ENCODE peak calls at places on chromosomes 2 and 18, in seven cellular contexts. R is omental fat pad, K is GM13977, B is bronchial epithelial cell, E is pancreas, J is colonic mucosa, L is IMR-90. G is an unnamed sample.

GRCh38 chr18:22783662-22784076 is 149.5 kb upstream of the RBBP8 start:
- DNase-seq in B (no peak), R (no peak), L (no peak), K (no peak), J (no peak), E (no peak), G (no peak)

GRCh38 chr2:26581991-26582842 is 58.9 kb downstream of the CIB4 start:
- DNase-seq in R (no peak), B (no peak), J (no peak), E (peak; percentile 28), L (no peak), K (no peak), G (peak; percentile 40)

GRCh38 chr2:66896151-66896550 is 461.2 kb downstream of the MEIS1 start:
- DNase-seq in J (no peak), L (no peak), K (no peak), E (no peak), R (no peak), B (no peak), G (no peak)

GRCh38 chr2:71101656-71102055 is 28.4 kb downstream of the MCEE start:
- DNase-seq in K (no peak), J (no peak), E (no peak), B (peak; percentile 78), L (peak; percentile 94), R (no peak), G (no peak)

GRCh38 chr2:64615206-64615763 is 38.4 kb downstream of the SERTAD2 start:
- DNase-seq in R (no peak), B (no peak), L (no peak), E (no peak), J (no peak), K (no peak), G (no peak)

GRCh38 chr18:80202264-80202998 is 44.9 kb downstream of the PARD6G start:
- DNase-seq in E (no peak), J (no peak), L (no peak), K (peak; percentile 76), R (no peak), B (no peak), G (no peak)

GRCh38 chr2:158102446-158102845 is 770 bp downstream of the UPP2 start:
- DNase-seq in R (no peak), K (no peak), J (no peak), L (no peak), B (peak; percentile 81), E (no peak), G (no peak)

GRCh38 chr2:73986085-73986680 is 1.5 kb downstream of the TET3 start:
- DNase-seq in L (no peak), E (no peak), K (no peak), R (no peak), J (no peak), B (no peak), G (no peak)

GRCh38 chr2:238790126-238790820 is 57.6 kb upstream of the TWIST2 start:
- DNase-seq in R (no peak), E (no peak), K (no peak), B (no peak), J (no peak), L (no peak), G (no peak)

GRCh38 chr2:234904785-234905184 is 47.0 kb upstream of the SH3BP4 start:
- DNase-seq in K (no peak), L (no peak), E (no peak), J (no peak), B (no peak), R (no peak), G (no peak)

GRCh38 chr2:121075006-121075545 is 209.9 kb downstream of the TFCP2L1 start:
- DNase-seq in J (no peak), R (peak; percentile 50), B (peak; percentile 89), E (no peak), L (peak; percentile 93), K (no peak), G (no peak)

GRCh38 chr18:5393779-5394178 is 98.3 kb upstream of the ZBTB14 start:
- DNase-seq in R (no peak), J (no peak), B (peak; percentile 3), E (no peak), L (peak; percentile 81), K (no peak), G (no peak)

GRCh38 chr2:168583064-168583709 is 127.1 kb downstream of the CERS6 start:
- DNase-seq in L (peak; percentile 43), R (no peak), B (no peak), J (no peak), E (no peak), K (peak; percentile 21), G (no peak)

GRCh38 chr2:105646423-105647076 is 98.2 kb upstream of the NCK2 start:
- DNase-seq in L (no peak), R (no peak), K (no peak), J (no peak), B (no peak), E (no peak), G (no peak)

GRCh38 chr2:226893206-226893605 is 57.4 kb downstream of the RHBDD1 start:
- DNase-seq in E (no peak), R (no peak), K (no peak), J (no peak), L (peak; percentile 33), B (no peak), G (no peak)

GRCh38 chr2:118177318-118177717 is 89.0 kb downstream of the INSIG2 start:
- DNase-seq in K (no peak), E (no peak), B (no peak), R (no peak), J (no peak), L (no peak), G (no peak)

GRCh38 chr2:128716371-128716770 is 397.7 kb upstream of the HS6ST1 start:
- DNase-seq in J (peak; percentile 9), R (no peak), E (no peak), K (no peak), L (no peak), B (no peak), G (peak; percentile 64)

GRCh38 chr2:200442471-200442870 is 67.4 kb downstream of the KCTD18 start:
- DNase-seq in R (no peak), J (no peak), B (no peak), L (peak; percentile 86), E (no peak), K (no peak), G (no peak)

GRCh38 chr18:59846814-59847490 is 52.8 kb upstream of the PMAIP1 start:
- DNase-seq in B (peak; percentile 59), J (peak; percentile 73), E (no peak), R (no peak), L (peak; percentile 73), K (peak; percentile 80), G (no peak)

GRCh38 chr2:128260239-128261138 is 58.2 kb downstream of the HS6ST1 start:
- DNase-seq in J (no peak), E (peak; percentile 56), B (peak; percentile 79), K (peak; percentile 5), L (peak; percentile 81), R (no peak), G (peak; percentile 89)

GRCh38 chr2:206004004-206004693 is 81.8 kb downstream of the INO80D start:
- DNase-seq in L (peak; percentile 18), K (no peak), E (no peak), J (peak; percentile 37), R (no peak), B (no peak), G (no peak)

GRCh38 chr2:16650287-16651249 is 15.1 kb downstream of the CYRIA start:
- DNase-seq in J (no peak), E (no peak), L (peak; percentile 78), K (no peak), B (peak; percentile 56), R (no peak), G (no peak)

GRCh38 chr2:9087151-9087681 is 83.7 kb upstream of the MBOAT2 start:
- DNase-seq in E (no peak), B (no peak), K (no peak), R (no peak), L (peak; percentile 36), J (no peak), G (no peak)

GRCh38 chr2:17911491-17912260 is 33.2 kb downstream of the KCNS3 start:
- DNase-seq in R (no peak), B (no peak), E (no peak), J (no peak), L (no peak), K (no peak), G (no peak)

GRCh38 chr2:55419514-55420243 is at the start of gene CCDC88A:
- DNase-seq in R (peak; percentile 81), L (peak; percentile 97), E (peak; percentile 96), K (peak; percentile 85), J (peak; percentile 92), B (peak; percentile 82), G (peak; percentile 99)
- TF ChIP-seq CTCF in R (no peak), L (peak; percentile 24), E (no peak), K (no peak), J (no peak), B (peak; percentile 13), G (peak; percentile 46)

DNA sequence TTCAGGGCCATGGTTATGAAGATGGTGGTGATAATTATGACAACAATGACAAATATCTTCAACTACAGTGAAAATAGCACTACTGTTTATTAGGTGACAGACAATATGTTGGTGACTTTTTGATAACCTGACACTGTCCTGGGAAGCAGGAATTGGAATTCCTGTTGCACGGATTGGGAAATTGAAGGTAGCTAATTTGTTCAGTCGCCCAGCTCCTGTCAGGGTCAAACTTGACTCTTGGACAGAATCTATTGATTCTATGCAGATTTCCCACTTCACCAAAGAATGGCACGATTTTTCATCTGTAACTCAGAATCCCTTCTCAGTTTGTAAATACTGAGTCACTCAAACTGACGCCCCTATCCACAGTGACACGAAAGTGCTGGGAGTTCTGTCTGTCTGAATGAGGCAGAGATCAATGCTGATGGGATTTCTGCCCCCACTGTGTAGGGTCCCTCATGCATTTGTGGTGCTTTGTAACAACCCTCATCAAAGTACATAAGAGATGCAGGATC is 779.5 kb upstream of the ID2 start:
- DNase-seq in B (no peak), L (no peak), J (no peak), R (no peak), E (no peak), K (no peak), G (no peak)
- TF ChIP-seq CTCF in B (no peak), L (no peak), J (no peak), R (no peak), E (no peak), K (no peak), G (no peak)

GRCh38 chr18:8605974-8606373 is 3.3 kb upstream of the RAB12 start:
- DNase-seq in L (no peak), K (no peak), J (no peak), R (no peak), B (no peak), E (no peak), G (no peak)

GRCh38 chr18:8608795-8609673 is at the start of gene RAB12:
- DNase-seq in E (peak; percentile 96), J (peak; percentile 84), R (peak; percentile 37), B (peak; percentile 55), K (peak; percentile 90), L (peak; percentile 83), G (peak; percentile 96)

GRCh38 chr18:8609711-8610441 is 639 bp downstream of the RAB12 start:
- DNase-seq in K (no peak), B (no peak), J (no peak), L (no peak), E (peak; percentile 72), R (no peak), G (no peak)

GRCh38 chr18:8610442-8610801 is 1.2 kb downstream of the RAB12 start:
- DNase-seq in B (peak; percentile 23), L (peak; percentile 19), E (no peak), R (no peak), K (no peak), J (no peak), G (no peak)

GRCh38 chr18:8607776-8608682 is 1.2 kb upstream of the RAB12 start:
- DNase-seq in K (no peak), J (no peak), R (no peak), B (no peak), L (peak; percentile 45), E (no peak), G (no peak)
- TF ChIP-seq CTCF in K (peak; percentile 10), J (no peak), R (no peak), B (no peak), L (no peak), E (no peak), G (no peak)

GRCh38 chr2:132547089-132547687 is 122.8 kb downstream of the LYPD1 start:
- DNase-seq in E (peak; percentile 79), K (peak; percentile 56), J (peak; percentile 78), L (peak; percentile 85), B (peak; percentile 54), R (peak; percentile 65), G (no peak)
- TF ChIP-seq CTCF in E (peak; percentile 65), K (peak; percentile 79), J (peak; percentile 65), L (peak; percentile 78), B (peak; percentile 56), R (peak; percentile 28), G (peak; percentile 65)

G was measured in osteocyte.